ENCODE peak calls at places on chromosomes 2 and 18, in ten cellular contexts. One of them, this sample, is unnamed.

GRCh38 chr2:240638517-240639160 is 13.4 kb downstream of the GPR35 start:
- DNase-seq in D341Med: no peak
- DNase-seq in GM13977: no peak
- DNase-seq in heart right ventricle: no peak
- DNase-seq in HEK293T: no peak
- DNase-seq in germinal center: no peak
- DNase-seq in Daoy: no peak
- DNase-seq in epithelial cell of prostate: no peak
- DNase-seq in T-helper 2 cell: no peak
- DNase-seq in skeletal muscle cell: no peak
- DNase-seq in this sample: no peak

GRCh38 chr2:183125659-183126341 is 1.6 kb downstream of the NUP35 start:
- DNase-seq in GM13977: no peak
- DNase-seq in germinal center: no peak
- DNase-seq in skeletal muscle cell: no peak
- DNase-seq in epithelial cell of prostate: no peak
- DNase-seq in T-helper 2 cell: no peak
- DNase-seq in HEK293T: no peak
- DNase-seq in heart right ventricle: no peak
- DNase-seq in D341Med: no peak
- DNase-seq in Daoy: peak
- DNase-seq in this sample: peak

GRCh38 chr2:199440118-199440517 is 17.6 kb downstream of the SATB2 start:
- DNase-seq in heart right ventricle: no peak
- DNase-seq in HEK293T: no peak
- DNase-seq in skeletal muscle cell: no peak
- DNase-seq in Daoy: no peak
- DNase-seq in D341Med: no peak
- DNase-seq in epithelial cell of prostate: no peak
- DNase-seq in germinal center: no peak
- DNase-seq in T-helper 2 cell: no peak
- DNase-seq in GM13977: no peak
- DNase-seq in this sample: no peak

GRCh38 chr2:148459300-148459891 is 185.2 kb upstream of the EPC2 start:
- DNase-seq in heart right ventricle: no peak
- DNase-seq in GM13977: peak
- DNase-seq in skeletal muscle cell: no peak
- DNase-seq in HEK293T: no peak
- DNase-seq in D341Med: no peak
- DNase-seq in epithelial cell of prostate: no peak
- DNase-seq in germinal center: no peak
- DNase-seq in Daoy: no peak
- DNase-seq in T-helper 2 cell: no peak
- DNase-seq in this sample: no peak

GRCh38 chr18:47149457-47150028 is 757 bp downstream of the HDHD2 start:
- DNase-seq in heart right ventricle: no peak
- DNase-seq in Daoy: peak
- DNase-seq in epithelial cell of prostate: no peak
- DNase-seq in D341Med: peak
- DNase-seq in T-helper 2 cell: no peak
- DNase-seq in GM13977: no peak
- DNase-seq in germinal center: no peak
- DNase-seq in HEK293T: peak
- DNase-seq in skeletal muscle cell: no peak
- DNase-seq in this sample: no peak

GRCh38 chr18:26656944-26657536 is 108.7 kb upstream of the KCTD1 start:
- DNase-seq in GM13977: peak
- DNase-seq in skeletal muscle cell: peak
- DNase-seq in D341Med: peak
- DNase-seq in epithelial cell of prostate: no peak
- DNase-seq in Daoy: peak
- DNase-seq in heart right ventricle: peak
- DNase-seq in T-helper 2 cell: no peak
- DNase-seq in germinal center: peak
- DNase-seq in HEK293T: peak
- DNase-seq in this sample: peak

GRCh38 chr2:139911150-139911549 is 1131.0 kb upstream of the NXPH2 start:
- DNase-seq in skeletal muscle cell: no peak
- DNase-seq in HEK293T: no peak
- DNase-seq in heart right ventricle: no peak
- DNase-seq in germinal center: no peak
- DNase-seq in Daoy: no peak
- DNase-seq in epithelial cell of prostate: no peak
- DNase-seq in GM13977: no peak
- DNase-seq in D341Med: no peak
- DNase-seq in T-helper 2 cell: no peak
- DNase-seq in this sample: no peak

GRCh38 chr2:184527058-184527457 is 71.3 kb upstream of the ZNF804A start:
- DNase-seq in Daoy: no peak
- DNase-seq in heart right ventricle: no peak
- DNase-seq in skeletal muscle cell: no peak
- DNase-seq in D341Med: no peak
- DNase-seq in germinal center: no peak
- DNase-seq in HEK293T: no peak
- DNase-seq in epithelial cell of prostate: no peak
- DNase-seq in T-helper 2 cell: no peak
- DNase-seq in GM13977: no peak
- DNase-seq in this sample: no peak

GRCh38 chr2:211534655-211535054 is 978.3 kb downstream of the CPS1 start:
- DNase-seq in skeletal muscle cell: no peak
- DNase-seq in germinal center: no peak
- DNase-seq in epithelial cell of prostate: no peak
- DNase-seq in D341Med: no peak
- DNase-seq in heart right ventricle: no peak
- DNase-seq in T-helper 2 cell: no peak
- DNase-seq in HEK293T: no peak
- DNase-seq in GM13977: no peak
- DNase-seq in Daoy: peak
- DNase-seq in this sample: no peak

GRCh38 chr2:186099772-186100171 is 361.2 kb downstream of the FSIP2 start:
- DNase-seq in epithelial cell of prostate: no peak
- DNase-seq in germinal center: no peak
- DNase-seq in Daoy: no peak
- DNase-seq in D341Med: no peak
- DNase-seq in GM13977: no peak
- DNase-seq in HEK293T: no peak
- DNase-seq in T-helper 2 cell: no peak
- DNase-seq in skeletal muscle cell: no peak
- DNase-seq in heart right ventricle: no peak
- DNase-seq in this sample: no peak

GRCh38 chr2:72887836-72888437 is 729 bp downstream of the SPR start:
- DNase-seq in epithelial cell of prostate: no peak
- DNase-seq in germinal center: peak
- DNase-seq in heart right ventricle: peak
- DNase-seq in HEK293T: peak
- DNase-seq in T-helper 2 cell: no peak
- DNase-seq in Daoy: peak
- DNase-seq in GM13977: peak
- DNase-seq in skeletal muscle cell: no peak
- DNase-seq in D341Med: peak
- DNase-seq in this sample: peak

GRCh38 chr2:138602166-138602460 is 100.5 kb downstream of the SPOPL start:
- DNase-seq in HEK293T: no peak
- DNase-seq in epithelial cell of prostate: no peak
- DNase-seq in D341Med: no peak
- DNase-seq in skeletal muscle cell: peak
- DNase-seq in GM13977: no peak
- DNase-seq in Daoy: peak
- DNase-seq in T-helper 2 cell: no peak
- DNase-seq in germinal center: no peak
- DNase-seq in heart right ventricle: no peak
- DNase-seq in this sample: no peak

GRCh38 chr18:9082763-9083510 is 19.6 kb upstream of the NDUFV2 start:
- DNase-seq in GM13977: peak
- DNase-seq in epithelial cell of prostate: no peak
- DNase-seq in D341Med: no peak
- DNase-seq in heart right ventricle: no peak
- DNase-seq in HEK293T: no peak
- DNase-seq in germinal center: no peak
- DNase-seq in Daoy: no peak
- DNase-seq in T-helper 2 cell: no peak
- DNase-seq in skeletal muscle cell: no peak
- DNase-seq in this sample: no peak

This sample was measured in HAP-1.